ENCODE peak calls at places on chromosomes 2 and 18, in nine cellular contexts. M, C, I, U, J, Z, F, S and V are unnamed samples.

GRCh38 chr2:169131587-169132512 is 62.5 kb downstream of the DHRS9 start:
- ATAC-seq in M (peak; percentile 99), C (peak; percentile 98), I (peak; percentile 59), U (peak; percentile 86), J (peak; percentile 65), Z (no peak), F (peak; percentile 88), S (peak; percentile 14), V (no peak)

GRCh38 chr18:48193521-48194251 is 215.5 kb downstream of the ZBTB7C start:
- ATAC-seq in M (peak; percentile 33), C (no peak), I (no peak), U (no peak), J (peak; percentile 15), Z (peak; percentile 95), F (no peak), S (no peak), V (peak; percentile 34)

GRCh38 chr2:61443342-61444041 is 27.4 kb downstream of the USP34 start:
- ATAC-seq in M (peak; percentile 85), C (no peak), I (peak; percentile 81), U (peak; percentile 55), J (peak; percentile 24), Z (no peak), F (peak; percentile 93), S (no peak), V (peak; percentile 16)

GRCh38 chr2:1887915-1888314 is 143.6 kb upstream of the PXDN start:
- ATAC-seq in M (peak; percentile 32), C (peak; percentile 76), I (peak; percentile 64), U (peak; percentile 68), J (no peak), Z (no peak), F (no peak), S (no peak), V (no peak)

GRCh38 chr2:191056218-191056617 is 42.2 kb upstream of the STAT1 start:
- ATAC-seq in M (no peak), C (no peak), I (no peak), U (no peak), J (no peak), Z (no peak), F (peak; percentile 69), S (no peak), V (no peak)

GRCh38 chr2:135546432-135546831 is 15.1 kb downstream of the R3HDM1 start:
- ATAC-seq in M (no peak), C (no peak), I (no peak), U (no peak), J (no peak), Z (no peak), F (peak; percentile 54), S (no peak), V (no peak)

GRCh38 chr2:9467687-9468086 is 6.7 kb upstream of the IAH1 start:
- ATAC-seq in M (no peak), C (no peak), I (no peak), U (no peak), J (no peak), Z (no peak), F (no peak), S (no peak), V (no peak)

GRCh38 chr18:61752973-61753372 is 139.8 kb downstream of the RNF152 start:
- ATAC-seq in M (no peak), C (no peak), I (no peak), U (no peak), J (no peak), Z (no peak), F (no peak), S (no peak), V (no peak)

GRCh38 chr2:43355399-43355798 is 129.0 kb upstream of the ZFP36L2 start:
- ATAC-seq in M (no peak), C (no peak), I (no peak), U (no peak), J (no peak), Z (no peak), F (no peak), S (no peak), V (no peak)

GRCh38 chr2:43356774-43357173 is 130.4 kb upstream of the ZFP36L2 start:
- ATAC-seq in M (no peak), C (no peak), I (no peak), U (no peak), J (no peak), Z (no peak), F (no peak), S (no peak), V (no peak)

GRCh38 chr2:43361286-43361685 is 134.9 kb upstream of the ZFP36L2 start:
- ATAC-seq in M (no peak), C (no peak), I (no peak), U (no peak), J (no peak), Z (no peak), F (peak; percentile 93), S (no peak), V (no peak)

GRCh38 chr2:43360137-43360536 is 133.7 kb upstream of the ZFP36L2 start:
- ATAC-seq in M (peak; percentile 16), C (no peak), I (no peak), U (no peak), J (no peak), Z (no peak), F (no peak), S (no peak), V (no peak)

DNA sequence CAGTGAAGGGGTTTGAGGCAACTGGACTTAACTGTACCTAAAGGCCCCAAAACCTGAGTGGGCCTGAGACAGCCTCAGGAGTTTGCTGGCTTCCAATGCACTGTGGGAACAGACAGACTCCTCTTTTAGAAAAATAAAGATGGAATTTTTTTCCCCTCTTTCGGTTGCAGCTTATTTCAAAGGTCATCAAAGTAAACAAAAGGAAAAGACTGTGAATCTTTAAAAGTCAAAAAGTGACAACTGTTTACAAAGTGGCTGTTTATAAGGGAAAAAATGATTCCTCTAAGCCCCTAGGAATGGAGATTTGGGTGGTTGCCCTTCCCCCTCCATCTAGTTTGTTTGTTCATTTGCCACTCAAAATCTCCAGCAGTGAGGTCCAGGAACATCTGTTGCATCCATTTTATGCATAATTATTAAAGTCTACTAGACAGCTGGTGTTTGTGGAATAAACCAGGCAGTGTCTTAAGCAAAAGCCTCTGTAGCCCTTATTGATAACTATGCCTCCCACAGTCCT is 132.3 kb upstream of the ZFP36L2 start:
- ATAC-seq in M (peak; percentile 66), C (no peak), I (peak; percentile 62), U (no peak), J (no peak), Z (peak; percentile 20), F (no peak), S (no peak), V (no peak)
- H3K27ac ChIP-seq in M (no peak overlapping the region), C (no peak overlapping the region), I (peak overlapping the region; percentile 2), U (peak overlapping the region; percentile 11), J (no peak overlapping the region), Z (peak overlapping the region; percentile 52), F (no peak overlapping the region), S (no peak overlapping the region), V (peak overlapping the region; percentile 70)

DNA sequence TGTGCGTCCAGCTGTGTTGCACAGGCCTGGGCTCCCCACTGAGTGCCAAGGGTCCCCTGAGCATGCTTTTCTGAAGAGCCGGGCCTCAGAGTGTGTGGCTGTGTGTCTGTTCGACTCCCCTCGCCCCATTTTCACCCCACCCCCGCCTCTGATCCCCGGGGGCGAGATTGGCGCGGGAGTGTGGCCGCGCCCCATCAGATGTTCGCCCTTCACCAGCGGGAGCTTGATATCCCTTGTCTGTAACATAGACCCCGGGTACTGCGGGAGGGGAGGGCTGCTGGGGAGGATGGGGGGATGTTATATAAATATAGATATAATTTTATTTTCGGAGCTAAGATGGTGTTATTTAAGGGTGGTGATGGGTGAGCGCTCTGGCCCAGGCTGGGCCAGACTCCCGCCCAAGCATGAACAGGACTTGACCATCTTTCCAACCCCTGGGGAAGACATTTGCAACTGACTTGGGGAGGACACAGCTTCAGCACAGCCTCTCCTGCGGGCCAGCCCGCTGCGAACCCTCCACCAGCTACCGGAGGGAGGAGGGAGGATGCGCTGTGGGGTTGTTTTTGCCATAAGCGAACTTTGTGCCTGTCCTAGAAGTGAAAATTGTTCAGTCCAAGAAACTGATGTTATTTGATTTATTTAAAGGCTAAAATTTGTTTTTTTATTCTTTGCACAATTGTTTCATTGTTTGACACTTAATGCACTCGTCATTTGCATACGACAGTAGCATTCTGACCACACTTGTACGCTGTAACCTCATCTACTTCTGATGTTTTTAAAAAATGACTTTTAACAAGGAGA is 1.6 kb downstream of the RHOB start:
- ATAC-seq in M (peak; percentile 0), C (no peak), I (no peak), U (no peak), J (no peak), Z (no peak), F (no peak), S (no peak), V (no peak)
- TF ChIP-seq POLR2A in M (peak; percentile 46), C (peak; percentile 26), I (peak; percentile 39), U (no peak), J (no peak), Z (no peak), F (no peak), S (no peak), V (peak; percentile 56)

GRCh38 chr2:95058466-95058988 is 33.0 kb downstream of the MAL start:
- ATAC-seq in M (peak; percentile 18), C (no peak), I (no peak), U (no peak), J (no peak), Z (no peak), F (no peak), S (no peak), V (no peak)

GRCh38 chr2:95060446-95061118 is 35.1 kb downstream of the MAL start:
- ATAC-seq in M (no peak), C (no peak), I (peak; percentile 72), U (no peak), J (no peak), Z (no peak), F (no peak), S (no peak), V (no peak)

GRCh38 chr2:95057535-95058453 is 32.3 kb downstream of the MAL start:
- ATAC-seq in M (no peak), C (no peak), I (peak; percentile 63), U (no peak), J (peak; percentile 34), Z (no peak), F (no peak), S (no peak), V (no peak)

GRCh38 chr2:95059656-95060370 is 34.3 kb downstream of the MAL start:
- ATAC-seq in M (no peak), C (no peak), I (peak; percentile 8), U (peak; percentile 8), J (no peak), Z (no peak), F (no peak), S (no peak), V (no peak)

GRCh38 chr2:95058989-95059601 is 33.6 kb downstream of the MAL start:
- ATAC-seq in M (peak; percentile 64), C (no peak), I (peak; percentile 5), U (no peak), J (peak; percentile 74), Z (no peak), F (no peak), S (no peak), V (no peak)
- H3K27ac ChIP-seq in M (no peak overlapping the region), C (no peak overlapping the region), I (no peak overlapping the region), U (no peak overlapping the region), J (peak overlapping the region; percentile 56), Z (no peak overlapping the region), F (no peak overlapping the region), S (no peak overlapping the region), V (no peak overlapping the region)

GRCh38 chr2:110679337-110679707 is 1.5 kb upstream of the BUB1 start:
- ATAC-seq in M (no peak), C (no peak), I (no peak), U (no peak), J (no peak), Z (no peak), F (no peak), S (peak; percentile 11), V (no peak)

GRCh38 chr2:110679865-110680264 is 2.0 kb upstream of the BUB1 start:
- ATAC-seq in M (no peak), C (no peak), I (no peak), U (no peak), J (no peak), Z (no peak), F (no peak), S (no peak), V (no peak)

GRCh38 chr2:110677080-110677479 is 783 bp downstream of the BUB1 start:
- ATAC-seq in M (no peak), C (no peak), I (no peak), U (no peak), J (no peak), Z (no peak), F (no peak), S (no peak), V (no peak)

GRCh38 chr2:110678457-110679336 is 834 bp upstream of the BUB1 start:
- ATAC-seq in M (peak; percentile 27), C (peak; percentile 23), I (peak; percentile 37), U (peak; percentile 29), J (peak; percentile 18), Z (peak; percentile 47), F (peak; percentile 38), S (peak; percentile 56), V (peak; percentile 33)

DNA sequence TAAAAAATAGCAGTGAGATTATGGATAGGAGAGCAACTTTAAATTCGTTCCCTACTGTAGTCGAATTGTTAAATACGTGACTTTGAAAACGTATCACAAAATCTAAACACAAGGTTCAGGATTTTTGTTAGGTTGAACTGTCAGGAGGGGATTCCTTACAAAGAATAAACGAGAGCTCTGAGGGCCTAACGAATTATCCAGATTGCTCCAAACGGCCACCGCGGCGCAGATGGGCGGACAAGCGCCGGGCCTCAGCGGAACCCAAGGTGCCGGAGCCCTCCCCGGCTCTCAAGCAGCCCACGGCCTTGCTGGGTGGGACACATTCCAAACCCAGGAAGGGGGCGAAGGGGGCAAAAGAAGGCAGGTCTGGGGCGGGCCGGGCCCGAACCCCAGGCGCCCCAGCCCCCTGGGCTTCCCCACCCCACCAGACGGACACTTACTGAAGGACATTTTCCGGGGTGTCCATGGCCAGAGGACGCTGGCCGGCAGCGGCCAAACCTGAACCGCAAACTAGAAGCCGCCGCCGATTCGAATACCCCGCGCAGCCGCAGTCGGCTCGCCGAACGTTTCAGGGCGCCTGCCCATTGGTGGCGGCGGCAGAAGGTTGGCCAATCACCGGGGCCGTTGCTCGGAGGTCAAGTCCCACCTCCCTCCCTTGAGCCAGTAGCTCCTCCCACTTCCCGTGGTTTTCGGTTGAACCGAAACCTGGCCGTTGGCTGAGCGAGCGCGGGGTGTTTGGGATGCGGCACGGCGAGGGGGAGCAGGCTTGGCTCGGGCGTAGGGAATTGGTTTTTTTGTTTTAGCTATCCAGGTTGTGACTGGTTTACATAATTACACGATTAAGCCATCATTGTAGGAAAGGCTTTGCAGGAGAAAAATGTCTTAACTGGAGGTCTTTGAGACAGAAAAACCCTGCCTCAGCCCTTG is at the start of gene BUB1:
- ATAC-seq in M (peak; percentile 99), C (peak; percentile 94), I (peak; percentile 98), U (peak; percentile 98), J (peak; percentile 100), Z (peak; percentile 100), F (peak; percentile 88), S (peak; percentile 95), V (peak; percentile 100)
- TF ChIP-seq POLR2A in M (peak; percentile 87), C (peak; percentile 95), I (peak; percentile 94), U (peak; percentile 88), J (peak; percentile 89), Z (peak; percentile 80), F (peak; percentile 87), S (peak; percentile 98), V (peak; percentile 61)